ENCODE peak calls at places on chromosomes 6 and 20, in seven cellular contexts. E, K, Q, N, T, U and G are unnamed samples.

GRCh38 chr6:87825865-87826264 is 123.8 kb upstream of the AKIRIN2 start:
- DNase-seq in K (no peak), E (no peak), Q (no peak), N (no peak), T (no peak), U (no peak), G (peak; percentile 11)

GRCh38 chr6:2971420-2972218 is at the start of gene SERPINB6:
- DNase-seq in E (peak; percentile 81), U (no peak), Q (peak; percentile 83), N (peak; percentile 73), K (peak; percentile 56), T (no peak), G (peak; percentile 76)

GRCh38 chr6:5260111-5260620 is 584 bp downstream of the LYRM4 start:
- DNase-seq in T (peak; percentile 68), Q (peak; percentile 48), N (peak; percentile 77), K (peak; percentile 68), U (peak; percentile 66), E (peak; percentile 78), G (peak; percentile 57)

GRCh38 chr6:168103036-168103830 is 24.2 kb upstream of the FRMD1 start:
- DNase-seq in K (no peak), Q (no peak), E (no peak), N (no peak), T (no peak), U (no peak), G (no peak)

GRCh38 chr20:40883097-40883496 is 145.5 kb upstream of the TOP1 start:
- DNase-seq in K (no peak), T (no peak), Q (no peak), E (no peak), N (no peak), U (no peak), G (peak; percentile 7)

GRCh38 chr6:97665410-97665809 is 382.4 kb upstream of the MMS22L start:
- DNase-seq in K (no peak), E (no peak), T (no peak), Q (no peak), N (peak; percentile 31), U (no peak), G (no peak)

GRCh38 chr6:336159-337114 is 44.1 kb downstream of the DUSP22 start:
- DNase-seq in K (no peak), E (no peak), N (no peak), T (no peak), U (no peak), Q (no peak), G (no peak)

GRCh38 chr20:46739441-46740213 is 30.2 kb downstream of the SLC2A10 start:
- DNase-seq in U (peak; percentile 97), Q (peak; percentile 15), K (peak; percentile 89), E (peak; percentile 18), T (peak; percentile 28), N (no peak), G (no peak)

GRCh38 chr6:111113731-111114438 is 26.6 kb downstream of the SLC16A10 start:
- DNase-seq in U (no peak), K (no peak), E (peak; percentile 58), N (peak; percentile 12), Q (peak; percentile 62), T (no peak), G (no peak)

GRCh38 chr6:84575264-84575663 is 189.1 kb downstream of the TBX18 start:
- DNase-seq in K (peak; percentile 37), N (no peak), U (no peak), T (no peak), Q (no peak), E (peak; percentile 59), G (peak; percentile 89)

GRCh38 chr6:17179246-17180073 is 77.6 kb downstream of the STMND1 start:
- DNase-seq in Q (peak; percentile 59), N (no peak), T (no peak), K (peak; percentile 41), U (no peak), E (peak; percentile 76), G (no peak)

GRCh38 chr6:144148891-144149290 is 1.4 kb upstream of the STX11 start:
- DNase-seq in N (no peak), Q (peak; percentile 57), T (no peak), E (peak; percentile 19), K (peak; percentile 14), U (no peak), G (peak; percentile 15)

GRCh38 chr6:144150673-144151009 is 324 bp downstream of the STX11 start:
- DNase-seq in E (peak; percentile 56), N (peak; percentile 68), U (no peak), K (peak; percentile 13), T (peak; percentile 41), Q (peak; percentile 29), G (peak; percentile 56)

GRCh38 chr6:144151010-144151727 is 852 bp downstream of the STX11 start:
- DNase-seq in N (peak; percentile 15), E (peak; percentile 59), K (peak; percentile 13), Q (peak; percentile 12), T (no peak), U (peak; percentile 45), G (peak; percentile 64)

GRCh38 chr6:144149894-144150672 is at the start of gene STX11:
- DNase-seq in T (no peak), U (no peak), Q (peak; percentile 20), K (peak; percentile 58), E (peak; percentile 75), N (peak; percentile 82), G (peak; percentile 53)

GRCh38 chr6:144149558-144149893 is 791 bp upstream of the STX11 start:
- DNase-seq in T (no peak), E (no peak), K (no peak), Q (no peak), N (peak; percentile 11), U (no peak), G (no peak)
- H3K27me3 ChIP-seq in T (no peaks in the 10 kb centered on the region), E (no peaks in the 10 kb centered on the region), K (no peaks in the 10 kb centered on the region), Q (no peaks in the 10 kb centered on the region), N (peaks cover 76% of the 10 kb centered on the region), U (no peaks in the 10 kb centered on the region), G (no peaks in the 10 kb centered on the region)

DNA sequence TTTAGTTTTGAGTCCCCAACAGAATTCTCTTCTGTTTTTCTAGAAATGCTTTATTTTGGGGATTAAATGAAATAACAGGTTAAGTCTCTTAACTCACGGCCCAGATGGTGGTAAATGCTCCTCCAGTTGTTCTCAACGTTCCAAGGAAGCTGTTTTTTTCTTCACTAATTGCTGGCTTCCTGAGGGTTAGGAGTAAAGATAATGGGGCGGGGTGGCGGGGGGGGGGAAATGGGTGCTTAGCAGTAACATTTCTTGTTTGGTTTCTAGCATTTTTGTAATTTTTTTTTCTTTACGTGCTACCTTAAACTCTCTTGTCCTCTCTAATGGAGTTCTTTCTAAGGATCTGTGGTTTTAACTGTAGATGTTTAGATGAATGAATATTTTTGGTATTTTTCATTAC is 2.2 kb downstream of the SRSF3 start:
- DNase-seq in Q (no peak), T (no peak), E (peak; percentile 60), N (no peak), U (no peak), K (no peak), G (no peak)
- TF ChIP-seq EZH2 in Q (no peak), T (no peak), E (no peak), N (no peak), U (no peak), K (no peak), G (no peak)

GRCh38 chr20:56928007-56928406 is 298.9 kb downstream of the TFAP2C start:
- DNase-seq in Q (no peak), U (no peak), T (no peak), E (no peak), K (no peak), N (peak; percentile 35), G (no peak)

GRCh38 chr20:56924316-56924975 is 295.3 kb downstream of the TFAP2C start:
- DNase-seq in K (no peak), U (no peak), E (no peak), Q (peak; percentile 2), T (no peak), N (peak; percentile 53), G (no peak)

GRCh38 chr20:56924976-56925695 is 296.0 kb downstream of the TFAP2C start:
- DNase-seq in T (no peak), Q (no peak), K (no peak), N (peak; percentile 99), U (no peak), E (peak; percentile 54), G (no peak)

GRCh38 chr20:56925696-56926101 is 296.6 kb downstream of the TFAP2C start:
- DNase-seq in T (no peak), U (no peak), K (peak; percentile 29), Q (no peak), E (peak; percentile 28), N (peak; percentile 66), G (no peak)

GRCh38 chr20:56926501-56926900 is 297.4 kb downstream of the TFAP2C start:
- DNase-seq in T (no peak), K (no peak), N (no peak), U (no peak), E (no peak), Q (no peak), G (no peak)
- H3K27me3 ChIP-seq in T (peaks cover 21% of the 10 kb centered on the region), K (peaks cover 31% of the 10 kb centered on the region), N (peaks cover 88% of the 10 kb centered on the region), U (peaks cover 3% of the 10 kb centered on the region), E (peaks cover 89% of the 10 kb centered on the region), Q (peaks cover 17% of the 10 kb centered on the region), G (peaks cover 7% of the 10 kb centered on the region)

GRCh38 chr6:146790561-146791091 is 191.9 kb downstream of the ADGB start:
- DNase-seq in E (no peak), T (no peak), N (no peak), Q (no peak), U (peak; percentile 44), K (peak; percentile 38), G (no peak)
- TF ChIP-seq EZH2 in E (no peak), T (no peak), N (no peak), Q (no peak), U (no peak), K (no peak), G (no peak)

DNA sequence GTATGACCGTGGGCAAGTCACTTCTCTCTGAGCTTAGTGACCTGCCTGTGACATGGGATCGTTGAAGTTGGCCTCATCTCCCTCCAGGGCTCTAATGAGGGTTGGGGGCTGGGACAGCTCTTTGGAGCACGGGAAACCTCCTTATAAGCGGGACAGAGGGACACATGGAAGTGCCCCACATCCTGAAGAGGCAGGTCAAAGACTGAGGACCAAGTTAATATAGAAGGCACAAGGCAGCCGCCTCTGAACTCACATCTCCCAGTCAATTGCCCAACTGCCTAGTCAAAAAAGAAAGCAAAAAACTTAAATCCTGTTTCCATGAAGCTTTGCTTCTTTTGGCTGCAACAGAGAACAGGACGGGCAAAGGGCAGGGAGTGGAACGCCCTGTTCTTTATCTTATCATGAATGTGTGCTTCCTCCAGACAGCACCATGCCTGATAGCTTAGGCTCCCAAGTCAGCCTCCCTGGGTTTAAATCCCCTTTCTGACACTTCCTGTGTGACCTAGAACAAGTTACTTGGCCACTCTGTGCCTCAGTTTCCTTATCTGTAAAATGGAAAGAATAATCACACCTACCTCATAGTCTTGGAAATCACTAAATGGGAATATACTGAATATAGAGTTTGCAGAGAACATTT is 27.1 kb downstream of the LBP start:
- DNase-seq in Q (no peak), T (no peak), N (no peak), U (no peak), K (no peak), E (no peak), G (peak; percentile 36)
- H3K27me3 ChIP-seq in Q (peaks cover 35% of the 10 kb centered on the region), T (no peaks in the 10 kb centered on the region), N (no peaks in the 10 kb centered on the region), U (peaks cover 44% of the 10 kb centered on the region), K (peaks cover 37% of the 10 kb centered on the region), E (peaks cover 47% of the 10 kb centered on the region), G (peaks cover 14% of the 10 kb centered on the region)